ENCODE peak calls at places on chromosome 21, in eight cellular contexts. One of them, this sample, is unnamed.
A peak's percentile ranks its signal among the peaks of the same experiment; 100 is the strongest.

GRCh38 chr21:46457801-46458314 is 833 bp upstream of the DIP2A start:
- DNase-seq in heart left ventricle: peak; percentile 56
- DNase-seq in brain microvascular endothelial cell: peak; percentile 40
- DNase-seq in esophagus squamous epithelium: no peak
- DNase-seq in A549: peak; percentile 30
- DNase-seq in cardiac muscle cell: peak; percentile 44
- DNase-seq in stomach: peak; percentile 30
- DNase-seq in H1: no peak
- DNase-seq in this sample: peak; percentile 41

GRCh38 chr21:29221259-29221744 is 77.4 kb upstream of the BACH1 start:
- DNase-seq in heart left ventricle: no peak
- DNase-seq in brain microvascular endothelial cell: peak; percentile 97
- DNase-seq in esophagus squamous epithelium: no peak
- DNase-seq in A549: no peak
- DNase-seq in cardiac muscle cell: peak; percentile 83
- DNase-seq in stomach: no peak
- DNase-seq in H1: no peak
- DNase-seq in this sample: no peak

GRCh38 chr21:26801524-26801923 is 43.7 kb downstream of the ADAMTS1 start:
- DNase-seq in heart left ventricle: no peak
- DNase-seq in brain microvascular endothelial cell: peak; percentile 48
- DNase-seq in esophagus squamous epithelium: no peak
- DNase-seq in A549: no peak
- DNase-seq in cardiac muscle cell: peak; percentile 95
- DNase-seq in stomach: no peak
- DNase-seq in H1: no peak
- DNase-seq in this sample: no peak

GRCh38 chr21:28375708-28376385 is 616.8 kb downstream of the LTN1 start:
- DNase-seq in heart left ventricle: no peak
- DNase-seq in brain microvascular endothelial cell: peak; percentile 90
- DNase-seq in esophagus squamous epithelium: no peak
- DNase-seq in A549: no peak
- DNase-seq in cardiac muscle cell: peak; percentile 39
- DNase-seq in stomach: no peak
- DNase-seq in H1: no peak
- DNase-seq in this sample: no peak

GRCh38 chr21:26747216-26747615 is 98.0 kb downstream of the ADAMTS1 start:
- DNase-seq in heart left ventricle: no peak
- DNase-seq in brain microvascular endothelial cell: no peak
- DNase-seq in esophagus squamous epithelium: no peak
- DNase-seq in A549: no peak
- DNase-seq in cardiac muscle cell: no peak
- DNase-seq in stomach: no peak
- DNase-seq in H1: no peak
- DNase-seq in this sample: no peak

GRCh38 chr21:25350056-25350455 is 257.2 kb downstream of the MRPL39 start:
- DNase-seq in heart left ventricle: no peak
- DNase-seq in brain microvascular endothelial cell: peak; percentile 71
- DNase-seq in esophagus squamous epithelium: no peak
- DNase-seq in A549: no peak
- DNase-seq in cardiac muscle cell: peak; percentile 49
- DNase-seq in stomach: no peak
- DNase-seq in H1: no peak
- DNase-seq in this sample: no peak

GRCh38 chr21:29793712-29794111 is 146.1 kb downstream of the GRIK1 start:
- DNase-seq in heart left ventricle: no peak
- DNase-seq in brain microvascular endothelial cell: no peak
- DNase-seq in esophagus squamous epithelium: no peak
- DNase-seq in A549: no peak
- DNase-seq in cardiac muscle cell: no peak
- DNase-seq in stomach: no peak
- DNase-seq in H1: no peak
- DNase-seq in this sample: no peak

GRCh38 chr21:46181953-46182547 is 2.2 kb downstream of the SPATC1L start:
- DNase-seq in heart left ventricle: no peak
- DNase-seq in brain microvascular endothelial cell: no peak
- DNase-seq in esophagus squamous epithelium: no peak
- DNase-seq in A549: no peak
- DNase-seq in cardiac muscle cell: no peak
- DNase-seq in stomach: no peak
- DNase-seq in H1: no peak
- DNase-seq in this sample: no peak

GRCh38 chr21:32889596-32889995 is 118.0 kb upstream of the PAXBP1 start:
- DNase-seq in heart left ventricle: no peak
- DNase-seq in brain microvascular endothelial cell: no peak
- DNase-seq in esophagus squamous epithelium: no peak
- DNase-seq in A549: no peak
- DNase-seq in cardiac muscle cell: no peak
- DNase-seq in stomach: no peak
- DNase-seq in H1: no peak
- DNase-seq in this sample: no peak

GRCh38 chr21:15967661-15968060 is 237.9 kb downstream of the USP25 start:
- DNase-seq in heart left ventricle: no peak
- DNase-seq in brain microvascular endothelial cell: peak; percentile 11
- DNase-seq in esophagus squamous epithelium: no peak
- DNase-seq in A549: no peak
- DNase-seq in cardiac muscle cell: peak; percentile 22
- DNase-seq in stomach: no peak
- DNase-seq in H1: peak; percentile 17
- DNase-seq in this sample: peak; percentile 53

GRCh38 chr21:32535616-32536015 is 49.7 kb downstream of the TCP10L start:
- DNase-seq in heart left ventricle: no peak
- DNase-seq in brain microvascular endothelial cell: no peak
- DNase-seq in esophagus squamous epithelium: no peak
- DNase-seq in A549: no peak
- DNase-seq in cardiac muscle cell: no peak
- DNase-seq in stomach: no peak
- DNase-seq in H1: no peak
- DNase-seq in this sample: no peak

GRCh38 chr21:27653481-27653880 is 686.6 kb upstream of the ADAMTS5 start:
- DNase-seq in heart left ventricle: no peak
- DNase-seq in brain microvascular endothelial cell: no peak
- DNase-seq in esophagus squamous epithelium: no peak
- DNase-seq in A549: no peak
- DNase-seq in cardiac muscle cell: no peak
- DNase-seq in stomach: no peak
- DNase-seq in H1: no peak
- DNase-seq in this sample: no peak

GRCh38 chr21:25911730-25912401 is 177.1 kb downstream of the GABPA start:
- DNase-seq in heart left ventricle: no peak
- DNase-seq in brain microvascular endothelial cell: no peak
- DNase-seq in esophagus squamous epithelium: no peak
- DNase-seq in A549: no peak
- DNase-seq in cardiac muscle cell: no peak
- DNase-seq in stomach: peak; percentile 77
- DNase-seq in H1: no peak
- DNase-seq in this sample: no peak

GRCh38 chr21:16420086-16420724 is 690.4 kb downstream of the USP25 start:
- DNase-seq in heart left ventricle: peak; percentile 60
- DNase-seq in brain microvascular endothelial cell: peak; percentile 16
- DNase-seq in esophagus squamous epithelium: no peak
- DNase-seq in A549: peak; percentile 32
- DNase-seq in cardiac muscle cell: peak; percentile 89
- DNase-seq in stomach: peak; percentile 42
- DNase-seq in H1: no peak
- DNase-seq in this sample: peak; percentile 2

GRCh38 chr21:46116189-46116845 is 18.4 kb downstream of the COL6A2 start:
- DNase-seq in heart left ventricle: peak; percentile 22
- DNase-seq in brain microvascular endothelial cell: no peak
- DNase-seq in esophagus squamous epithelium: no peak
- DNase-seq in A549: no peak
- DNase-seq in cardiac muscle cell: no peak
- DNase-seq in stomach: no peak
- DNase-seq in H1: no peak
- DNase-seq in this sample: no peak

GRCh38 chr21:45867671-45868081 is 113.9 kb upstream of the COL6A1 start:
- DNase-seq in heart left ventricle: no peak
- DNase-seq in brain microvascular endothelial cell: no peak
- DNase-seq in esophagus squamous epithelium: no peak
- DNase-seq in A549: no peak
- DNase-seq in cardiac muscle cell: no peak
- DNase-seq in stomach: peak; percentile 17
- DNase-seq in H1: no peak
- DNase-seq in this sample: no peak

GRCh38 chr21:45326169-45326833 is 38.6 kb upstream of the POFUT2 start:
- DNase-seq in heart left ventricle: peak; percentile 25
- DNase-seq in brain microvascular endothelial cell: no peak
- DNase-seq in esophagus squamous epithelium: no peak
- DNase-seq in A549: no peak
- DNase-seq in cardiac muscle cell: peak; percentile 68
- DNase-seq in stomach: no peak
- DNase-seq in H1: no peak
- DNase-seq in this sample: no peak

GRCh38 chr21:22536511-22536910 is 1538.3 kb downstream of the NCAM2 start:
- DNase-seq in heart left ventricle: no peak
- DNase-seq in brain microvascular endothelial cell: no peak
- DNase-seq in esophagus squamous epithelium: no peak
- DNase-seq in A549: peak; percentile 0
- DNase-seq in cardiac muscle cell: peak; percentile 23
- DNase-seq in stomach: no peak
- DNase-seq in H1: no peak
- DNase-seq in this sample: peak; percentile 42

GRCh38 chr21:28267449-28267848 is 725.2 kb downstream of the LTN1 start:
- DNase-seq in heart left ventricle: no peak
- DNase-seq in brain microvascular endothelial cell: no peak
- DNase-seq in esophagus squamous epithelium: no peak
- DNase-seq in A549: no peak
- DNase-seq in cardiac muscle cell: no peak
- DNase-seq in stomach: no peak
- DNase-seq in H1: no peak
- DNase-seq in this sample: no peak

GRCh38 chr21:36641346-36641745 is 57.6 kb upstream of the SIM2 start:
- DNase-seq in heart left ventricle: no peak
- DNase-seq in brain microvascular endothelial cell: no peak
- DNase-seq in esophagus squamous epithelium: no peak
- DNase-seq in A549: no peak
- DNase-seq in cardiac muscle cell: no peak
- DNase-seq in stomach: no peak
- DNase-seq in H1: no peak
- DNase-seq in this sample: no peak

GRCh38 chr21:36642777-36643176 is 56.1 kb upstream of the SIM2 start:
- DNase-seq in heart left ventricle: no peak
- DNase-seq in brain microvascular endothelial cell: no peak
- DNase-seq in esophagus squamous epithelium: no peak
- DNase-seq in A549: no peak
- DNase-seq in cardiac muscle cell: no peak
- DNase-seq in stomach: peak; percentile 21
- DNase-seq in H1: no peak
- DNase-seq in this sample: no peak

GRCh38 chr21:36641886-36642285 is 57.0 kb upstream of the SIM2 start:
- DNase-seq in heart left ventricle: no peak
- DNase-seq in brain microvascular endothelial cell: no peak
- DNase-seq in esophagus squamous epithelium: no peak
- DNase-seq in A549: no peak
- DNase-seq in cardiac muscle cell: no peak
- DNase-seq in stomach: no peak
- DNase-seq in H1: no peak
- DNase-seq in this sample: no peak

GRCh38 chr21:36640260-36641244 is 58.4 kb upstream of the SIM2 start:
- DNase-seq in heart left ventricle: no peak
- DNase-seq in brain microvascular endothelial cell: no peak
- DNase-seq in esophagus squamous epithelium: no peak
- DNase-seq in A549: no peak
- DNase-seq in cardiac muscle cell: no peak
- DNase-seq in stomach: no peak
- DNase-seq in H1: no peak
- DNase-seq in this sample: no peak

DNA sequence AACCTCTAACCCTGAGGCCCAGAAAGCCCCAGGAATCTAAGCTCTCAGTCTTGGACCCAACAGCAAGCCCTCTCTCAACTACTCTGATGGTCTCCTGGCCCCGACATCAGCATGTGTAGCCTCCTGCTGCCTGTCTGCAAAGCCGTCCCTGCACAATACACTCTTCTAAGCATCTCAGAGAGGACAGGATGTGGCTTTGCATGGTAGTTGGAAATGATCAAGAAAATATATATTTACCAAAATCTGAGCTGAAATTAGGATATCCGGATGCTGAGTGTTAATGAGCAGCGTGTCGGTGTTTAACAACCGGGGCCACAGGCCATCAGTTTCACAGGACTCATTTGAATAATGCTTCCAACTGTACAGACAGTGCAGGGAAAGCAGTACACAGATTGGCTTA is 59.1 kb upstream of the SIM2 start:
- DNase-seq in heart left ventricle: no peak
- DNase-seq in brain microvascular endothelial cell: no peak
- DNase-seq in esophagus squamous epithelium: no peak
- DNase-seq in A549: no peak
- DNase-seq in cardiac muscle cell: no peak
- DNase-seq in stomach: no peak
- DNase-seq in H1: no peak
- DNase-seq in this sample: no peak
- H3K27ac ChIP-seq in heart left ventricle: no peak overlapping the region
- H3K27ac ChIP-seq in brain microvascular endothelial cell: no peak overlapping the region
- H3K27ac ChIP-seq in esophagus squamous epithelium: no peak overlapping the region
- H3K27ac ChIP-seq in A549: no peak overlapping the region
- H3K27ac ChIP-seq in cardiac muscle cell: no peak overlapping the region
- H3K27ac ChIP-seq in stomach: no peak overlapping the region
- H3K27ac ChIP-seq in H1: no peak overlapping the region
- H3K27ac ChIP-seq in this sample: no peak overlapping the region

DNA sequence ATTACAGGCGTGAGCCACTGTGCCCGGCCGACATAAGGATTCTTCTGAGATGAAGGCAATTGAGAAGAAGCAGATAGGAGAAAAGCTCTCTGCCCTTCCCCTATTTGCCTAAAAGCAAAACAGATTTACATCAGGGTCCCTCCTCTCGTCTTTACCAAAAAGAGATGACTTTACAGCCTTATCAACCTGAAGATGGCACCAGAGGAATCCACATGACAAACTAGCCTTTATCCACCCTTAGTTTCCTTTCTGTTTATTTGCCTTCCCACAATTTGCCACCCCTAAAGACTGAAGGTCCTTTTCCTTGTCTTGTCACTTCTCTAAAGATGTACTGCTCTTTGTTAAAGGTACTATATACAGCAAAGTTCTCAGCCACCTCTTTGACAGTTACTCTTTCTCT is 70.7 kb upstream of the KRTAP19-8 start:
- DNase-seq in heart left ventricle: no peak
- DNase-seq in brain microvascular endothelial cell: no peak
- DNase-seq in esophagus squamous epithelium: no peak
- DNase-seq in A549: no peak
- DNase-seq in cardiac muscle cell: peak; percentile 40
- DNase-seq in stomach: no peak
- DNase-seq in H1: no peak
- DNase-seq in this sample: no peak
- TF ChIP-seq CTCF in heart left ventricle: peak; percentile 5
- TF ChIP-seq CTCF in brain microvascular endothelial cell: peak; percentile 38
- TF ChIP-seq CTCF in esophagus squamous epithelium: no peak
- TF ChIP-seq CTCF in A549: no peak
- TF ChIP-seq CTCF in cardiac muscle cell: no peak
- TF ChIP-seq CTCF in stomach: no peak
- TF ChIP-seq CTCF in H1: no peak
- TF ChIP-seq CTCF in this sample: no peak

GRCh38 chr21:17610862-17611261 is 1.8 kb downstream of the BTG3 start:
- DNase-seq in heart left ventricle: no peak
- DNase-seq in brain microvascular endothelial cell: no peak
- DNase-seq in esophagus squamous epithelium: no peak
- DNase-seq in A549: peak; percentile 1
- DNase-seq in cardiac muscle cell: peak; percentile 22
- DNase-seq in stomach: peak; percentile 27
- DNase-seq in H1: no peak
- DNase-seq in this sample: no peak
- H3K27ac ChIP-seq in heart left ventricle: peak overlapping the region; percentile 83
- H3K27ac ChIP-seq in brain microvascular endothelial cell: peak overlapping the region; percentile 85
- H3K27ac ChIP-seq in esophagus squamous epithelium: peak overlapping the region; percentile 95
- H3K27ac ChIP-seq in A549: peak overlapping the region; percentile 96
- H3K27ac ChIP-seq in cardiac muscle cell: no peak overlapping the region
- H3K27ac ChIP-seq in stomach: peak overlapping the region; percentile 87
- H3K27ac ChIP-seq in H1: no peak overlapping the region
- H3K27ac ChIP-seq in this sample: peak overlapping the region; percentile 70

GRCh38 chr21:39096754-39097153 is 86.5 kb downstream of the PSMG1 start:
- DNase-seq in heart left ventricle: no peak
- DNase-seq in brain microvascular endothelial cell: no peak
- DNase-seq in esophagus squamous epithelium: no peak
- DNase-seq in A549: no peak
- DNase-seq in cardiac muscle cell: no peak
- DNase-seq in stomach: no peak
- DNase-seq in H1: no peak
- DNase-seq in this sample: no peak
- TF ChIP-seq CTCF in heart left ventricle: no peak
- TF ChIP-seq CTCF in brain microvascular endothelial cell: peak; percentile 32
- TF ChIP-seq CTCF in esophagus squamous epithelium: no peak
- TF ChIP-seq CTCF in A549: no peak
- TF ChIP-seq CTCF in cardiac muscle cell: no peak
- TF ChIP-seq CTCF in stomach: no peak
- TF ChIP-seq CTCF in H1: peak; percentile 65
- TF ChIP-seq CTCF in this sample: no peak